ENCODE peak calls at places on chromosomes 16 and 17, in ten cellular contexts. U is G401; L is stimulated activated naive CD8-positive, alpha-beta T cell treated with anti-CD3 and anti-CD28 coated beads, Interleukin-15, Interleukin-2, amounts not matched to agents 100 U/mL and 50 U/mL, for 24 hours; O is stimulated activated CD4-positive, alpha-beta T cell treated with anti-CD3 and anti-CD28 coated beads, Interleukin-2, amount 100 ng/mL, for 24 hours; S is AG09309; D is RCC 7860; F is heart right ventricle; G is GM20000; T is dorsolateral prefrontal cortex; B is HEK293T. Y is an unnamed sample.

GRCh38 chr17:61335845-61336655 is 63.6 kb upstream of the TBX2 start:
- DNase-seq in U (no peak), L (no peak), O (no peak), S (no peak), D (no peak), F (peak), G (no peak), T (no peak), B (peak), Y (no peak)

GRCh38 chr16:49484454-49484853 is 110.8 kb downstream of the C16orf78 start:
- DNase-seq in U (peak), L (peak), O (no peak), S (no peak), D (no peak), F (peak), G (peak), T (no peak), B (peak), Y (peak)

GRCh38 chr16:75341934-75342811 is 90.7 kb upstream of the BCAR1 start:
- DNase-seq in U (no peak), L (no peak), O (no peak), S (peak), D (peak), F (no peak), G (no peak), T (no peak), B (no peak), Y (no peak)

GRCh38 chr17:9959377-9959981 is 54.4 kb upstream of the RCVRN start:
- DNase-seq in U (peak), L (peak), O (peak), S (no peak), D (peak), F (peak), G (peak), T (peak), B (peak), Y (peak)

GRCh38 chr17:7018331-7018964 is 4.4 kb upstream of the BCL6B start:
- DNase-seq in U (peak), L (no peak), O (no peak), S (no peak), D (no peak), F (peak), G (no peak), T (no peak), B (no peak), Y (no peak)

GRCh38 chr17:61152898-61153297 is 246.7 kb upstream of the TBX2 start:
- DNase-seq in U (no peak), L (no peak), O (no peak), S (no peak), D (no peak), F (no peak), G (no peak), T (no peak), B (no peak), Y (no peak)

GRCh38 chr16:7624871-7625766 is 292.5 kb downstream of the RBFOX1 start:
- DNase-seq in U (peak), L (no peak), O (no peak), S (no peak), D (no peak), F (no peak), G (no peak), T (no peak), B (no peak), Y (no peak)

GRCh38 chr17:58300336-58300735 is 19.6 kb upstream of the MPO start:
- DNase-seq in U (no peak), L (no peak), O (no peak), S (no peak), D (no peak), F (no peak), G (no peak), T (peak), B (no peak), Y (no peak)

GRCh38 chr17:35161281-35161761 is 13.7 kb downstream of the UNC45B start:
- DNase-seq in U (no peak), L (no peak), O (no peak), S (no peak), D (no peak), F (no peak), G (no peak), T (no peak), B (no peak), Y (no peak)

GRCh38 chr16:85157372-85157771 is 45.1 kb upstream of the CIBAR2 start:
- DNase-seq in U (no peak), L (no peak), O (no peak), S (no peak), D (no peak), F (no peak), G (no peak), T (no peak), B (no peak), Y (no peak)

GRCh38 chr16:69906838-69907301 is 44.3 kb upstream of the CLEC18A start:
- DNase-seq in U (no peak), L (no peak), O (no peak), S (peak), D (no peak), F (no peak), G (no peak), T (no peak), B (no peak), Y (no peak)

GRCh38 chr17:78257810-78258322 is 26.4 kb downstream of the TMEM235 start:
- DNase-seq in U (no peak), L (no peak), O (peak), S (no peak), D (no peak), F (no peak), G (peak), T (no peak), B (no peak), Y (peak)

GRCh38 chr17:17553217-17554195 is 38.0 kb downstream of the PEMT start:
- DNase-seq in U (no peak), L (no peak), O (no peak), S (no peak), D (no peak), F (no peak), G (no peak), T (no peak), B (no peak), Y (no peak)

GRCh38 chr16:74745926-74746325 is 28.7 kb downstream of the FA2H start:
- DNase-seq in U (no peak), L (no peak), O (no peak), S (no peak), D (no peak), F (no peak), G (no peak), T (no peak), B (no peak), Y (no peak)

GRCh38 chr16:31132979-31133599 is 2.4 kb downstream of the PRSS8 start:
- DNase-seq in U (no peak), L (no peak), O (no peak), S (no peak), D (no peak), F (no peak), G (no peak), T (no peak), B (no peak), Y (no peak)

GRCh38 chr16:3998793-3999478 is 117.3 kb downstream of the ADCY9 start:
- DNase-seq in U (no peak), L (no peak), O (no peak), S (no peak), D (no peak), F (no peak), G (no peak), T (no peak), B (no peak), Y (no peak)

GRCh38 chr17:14604920-14605599 is 304.2 kb downstream of the HS3ST3B1 start:
- DNase-seq in U (no peak), L (no peak), O (no peak), S (no peak), D (no peak), F (peak), G (no peak), T (no peak), B (no peak), Y (no peak)

GRCh38 chr16:588639-588888 is 1.3 kb upstream of the RAB40C start:
- DNase-seq in U (no peak), L (peak), O (peak), S (no peak), D (peak), F (peak), G (no peak), T (no peak), B (peak), Y (no peak)

GRCh38 chr17:27496005-27496404 is 39.8 kb downstream of the KSR1 start:
- DNase-seq in U (no peak), L (no peak), O (no peak), S (no peak), D (no peak), F (no peak), G (peak), T (no peak), B (no peak), Y (no peak)

GRCh38 chr16:66081967-66082366 is 284.5 kb upstream of the CDH5 start:
- DNase-seq in U (no peak), L (no peak), O (no peak), S (peak), D (no peak), F (no peak), G (no peak), T (no peak), B (no peak), Y (no peak)

Y was measured in K562.